ENCODE peak calls at places on chromosome 19, in four cellular contexts. X is aorta, O is caudate nucleus, P is tibial nerve. B is an unnamed sample.

GRCh38 chr19:44819246-44819832 is 10.4 kb downstream of the BCAM start:
- DNase-seq in X (no peak), O (no peak), P (no peak), B (no peak)

GRCh38 chr19:18013621-18014111 is 5.7 kb downstream of the ARRDC2 start:
- DNase-seq in X (no peak), O (no peak), P (no peak), B (no peak)

GRCh38 chr19:35533822-35534521 is 716 bp downstream of the GAPDHS start:
- DNase-seq in X (peak; percentile 67), O (no peak), P (no peak), B (no peak)

GRCh38 chr19:31478241-31478640 is 129.0 kb upstream of the TSHZ3 start:
- DNase-seq in X (no peak), O (no peak), P (no peak), B (no peak)

GRCh38 chr19:55206664-55207500 is 2.4 kb downstream of the PTPRH start:
- DNase-seq in X (peak; percentile 84), O (peak; percentile 26), P (peak; percentile 30), B (peak; percentile 34)

GRCh38 chr19:46155237-46155636 is 7.2 kb downstream of the IGFL2 start:
- DNase-seq in X (no peak), O (no peak), P (no peak), B (no peak)

GRCh38 chr19:50673118-50673517 is 23.9 kb downstream of the C19orf81 start:
- DNase-seq in X (no peak), O (no peak), P (no peak), B (no peak)

GRCh38 chr19:43780706-43781525 is at the start of gene KCNN4:
- DNase-seq in X (peak; percentile 55), O (no peak), P (no peak), B (no peak)

GRCh38 chr19:2315818-2316353 is 7.9 kb upstream of the LINGO3 start:
- DNase-seq in X (peak; percentile 89), O (peak; percentile 53), P (peak; percentile 33), B (peak; percentile 23)

GRCh38 chr19:34320277-34320676 is 44.7 kb upstream of the GPI start:
- DNase-seq in X (peak; percentile 55), O (no peak), P (no peak), B (peak; percentile 15)

GRCh38 chr19:55477905-55478304 is 1.5 kb downstream of the ZNF628 start:
- DNase-seq in X (no peak), O (no peak), P (no peak), B (no peak)

GRCh38 chr19:2039959-2040646 is 10.9 kb downstream of the MKNK2 start:
- DNase-seq in X (peak; percentile 50), O (no peak), P (no peak), B (peak; percentile 73)

GRCh38 chr19:14361824-14362223 is 19.4 kb upstream of the ADGRE5 start:
- DNase-seq in X (no peak), O (no peak), P (no peak), B (no peak)

GRCh38 chr19:11496391-11497163 is 9.1 kb downstream of the ZNF653 start:
- DNase-seq in X (peak; percentile 82), O (no peak), P (peak; percentile 31), B (peak; percentile 10)

GRCh38 chr19:44666852-44667251 is 4.4 kb upstream of the CEACAM19 start:
- DNase-seq in X (no peak), O (no peak), P (no peak), B (no peak)

GRCh38 chr19:49064029-49064629 is 489 bp downstream of the NTF4 start:
- DNase-seq in X (no peak), O (no peak), P (no peak), B (no peak)

GRCh38 chr19:48433337-48433736 is 12.4 kb upstream of the GRWD1 start:
- DNase-seq in X (no peak), O (no peak), P (no peak), B (no peak)

GRCh38 chr19:16814526-16815100 is 14.6 kb upstream of the SIN3B start:
- DNase-seq in X (no peak), O (no peak), P (no peak), B (no peak)
- H3K27ac ChIP-seq in X (no peak overlapping the region), O (no peak overlapping the region), P (no peak overlapping the region), B (no peak overlapping the region)

DNA sequence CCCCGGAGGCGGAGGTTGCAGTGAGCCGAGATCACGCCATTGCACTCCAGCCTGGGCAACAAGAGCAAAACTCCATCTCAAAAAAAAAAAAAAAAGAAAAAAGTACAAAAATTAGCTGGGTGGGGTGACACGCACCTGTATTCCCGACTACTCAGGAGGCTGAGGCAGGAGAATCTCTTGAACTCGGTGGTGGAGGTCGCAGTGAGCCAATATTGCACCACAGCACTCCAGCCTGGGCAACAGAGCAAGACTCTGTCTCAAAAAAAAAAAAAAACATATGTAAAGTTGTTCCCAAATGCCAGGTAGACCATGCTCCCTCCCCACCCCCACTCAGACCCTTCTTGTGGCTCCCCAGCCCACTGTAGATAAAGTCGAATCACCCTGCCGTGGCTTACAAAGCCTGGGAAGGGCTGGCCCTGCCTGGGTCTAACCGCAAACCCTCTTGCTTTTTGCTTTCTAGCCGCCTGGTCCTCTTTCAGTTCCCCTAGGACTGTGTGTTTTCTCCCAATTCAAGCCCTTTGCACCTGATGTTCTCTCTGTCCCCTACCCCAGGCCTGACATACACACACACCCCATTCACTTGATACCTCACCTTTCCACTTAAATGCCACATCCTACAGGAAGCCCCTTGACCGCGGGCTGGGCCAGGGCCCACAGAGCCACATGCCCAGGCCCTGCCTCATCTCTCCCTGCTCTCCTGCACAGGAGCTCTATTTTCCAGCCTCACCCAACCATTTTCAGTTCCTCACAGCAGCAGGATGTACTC is 34.4 kb downstream of the MAP4K1 start:
- DNase-seq in X (no peak), O (no peak), P (no peak), B (no peak)
- H3K27ac ChIP-seq in X (no peak overlapping the region), O (no peak overlapping the region), P (no peak overlapping the region), B (no peak overlapping the region)

GRCh38 chr19:575527-576506 is 3.4 kb downstream of the BSG start:
- DNase-seq in X (no peak), O (no peak), P (no peak), B (no peak)

GRCh38 chr19:572140-572890 is at the start of gene BSG:
- DNase-seq in X (peak; percentile 99), O (peak; percentile 94), P (peak; percentile 97), B (peak; percentile 94)

GRCh38 chr19:572891-573825 is 762 bp downstream of the BSG start:
- DNase-seq in X (peak; percentile 77), O (no peak), P (no peak), B (peak; percentile 35)

GRCh38 chr19:576768-577438 is 4.5 kb downstream of the BSG start:
- DNase-seq in X (no peak), O (no peak), P (no peak), B (no peak)

GRCh38 chr19:574658-575526 is 2.5 kb downstream of the BSG start:
- DNase-seq in X (no peak), O (no peak), P (no peak), B (no peak)
- H3K27ac ChIP-seq in X (no peak overlapping the region), O (peak overlapping the region; percentile 68), P (peak overlapping the region; percentile 46), B (peak overlapping the region; percentile 0)

GRCh38 chr19:6263306-6264076 is 16.3 kb downstream of the MLLT1 start:
- DNase-seq in X (no peak), O (no peak), P (no peak), B (no peak)
- H3K27ac ChIP-seq in X (no peak overlapping the region), O (no peak overlapping the region), P (peak overlapping the region; percentile 49), B (no peak overlapping the region)

DNA sequence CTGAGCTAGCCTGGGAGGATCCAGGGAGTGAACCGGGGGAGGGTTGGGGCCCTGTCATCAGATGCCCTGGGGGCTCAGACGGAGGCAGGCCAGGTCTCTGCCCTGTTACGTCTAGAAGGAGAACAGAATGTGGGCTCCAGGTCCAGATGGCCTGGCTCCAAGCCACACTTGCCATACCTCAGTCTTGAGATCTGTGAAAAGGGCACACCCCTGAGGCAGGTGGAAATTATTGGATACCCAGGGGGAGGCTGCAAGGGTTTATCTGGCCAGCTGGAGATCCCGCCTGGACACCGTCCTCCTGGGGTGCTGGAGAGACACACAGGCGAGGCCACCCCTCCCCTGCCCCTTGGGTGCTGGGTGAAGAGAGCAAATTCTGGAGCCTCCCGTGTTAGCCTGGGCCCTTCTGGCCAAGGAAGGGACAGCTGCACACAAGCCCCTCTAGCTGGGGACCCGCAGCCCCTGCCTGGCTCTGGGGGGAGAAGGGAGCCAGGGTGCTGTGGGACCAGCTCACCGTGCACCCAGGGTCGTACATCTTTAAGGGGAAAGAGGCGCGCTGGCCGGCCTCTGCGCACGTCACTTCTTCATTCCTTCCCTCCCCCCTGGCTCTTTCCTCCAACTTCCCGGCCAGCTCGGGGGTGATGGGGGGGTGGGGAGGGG is 808 bp upstream of the NFIC start:
- DNase-seq in X (peak; percentile 81), O (no peak), P (no peak), B (peak; percentile 54)
- H3K27ac ChIP-seq in X (peak overlapping the region; percentile 51), O (peak overlapping the region; percentile 82), P (peak overlapping the region; percentile 100), B (peak overlapping the region; percentile 93)

DNA sequence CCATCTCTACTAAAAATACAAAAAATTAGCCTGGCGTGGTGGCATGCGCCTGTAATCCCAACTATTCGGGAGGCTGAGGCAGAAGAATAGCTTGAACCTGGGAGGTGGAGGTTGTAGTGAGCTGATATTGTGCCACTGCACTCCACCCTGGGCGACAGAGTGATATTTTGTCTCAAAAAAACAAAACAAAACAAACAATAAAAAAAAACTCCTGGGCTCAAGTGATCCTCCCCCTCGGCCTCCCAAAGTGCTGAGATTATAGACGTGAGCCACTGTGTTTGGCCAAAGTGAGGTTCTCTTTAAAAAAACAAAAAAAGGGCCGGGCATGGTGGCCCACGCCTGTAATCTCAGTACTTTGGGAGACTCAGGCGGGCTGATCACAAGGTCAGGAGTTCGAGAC is 3.8 kb upstream of the JUNB start:
- DNase-seq in X (no peak), O (no peak), P (no peak), B (no peak)
- H3K27ac ChIP-seq in X (no peak overlapping the region), O (peak overlapping the region; percentile 98), P (peak overlapping the region; percentile 100), B (peak overlapping the region; percentile 82)

DNA sequence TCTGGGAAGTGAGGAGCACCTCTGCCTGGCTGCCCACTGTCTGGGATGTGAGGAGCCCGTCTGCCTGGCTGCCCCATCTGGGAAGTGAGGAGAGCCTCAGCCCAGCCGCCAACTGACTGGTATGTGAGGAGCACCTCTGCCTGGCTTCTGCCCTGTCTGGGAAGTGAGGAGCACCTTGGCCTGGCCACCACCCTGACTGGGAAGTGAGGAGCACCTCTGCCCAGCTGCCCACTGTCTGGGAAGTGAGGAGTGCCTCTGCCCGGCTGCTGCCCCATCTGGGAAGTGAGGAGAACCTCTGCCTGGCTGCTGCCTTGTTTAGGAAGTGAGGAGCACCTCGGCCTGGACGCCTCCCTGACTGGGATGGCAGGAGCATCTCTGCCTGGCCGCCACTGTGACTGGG is 64.8 kb downstream of the ZNF708 start:
- DNase-seq in X (no peak), O (no peak), P (no peak), B (no peak)
- H3K27ac ChIP-seq in X (no peak overlapping the region), O (no peak overlapping the region), P (no peak overlapping the region), B (no peak overlapping the region)

GRCh38 chr19:15652559-15653278 is 12.0 kb downstream of the CYP4F3 start:
- DNase-seq in X (no peak), O (no peak), P (no peak), B (no peak)
- H3K27ac ChIP-seq in X (no peak overlapping the region), O (no peak overlapping the region), P (no peak overlapping the region), B (no peak overlapping the region)

DNA sequence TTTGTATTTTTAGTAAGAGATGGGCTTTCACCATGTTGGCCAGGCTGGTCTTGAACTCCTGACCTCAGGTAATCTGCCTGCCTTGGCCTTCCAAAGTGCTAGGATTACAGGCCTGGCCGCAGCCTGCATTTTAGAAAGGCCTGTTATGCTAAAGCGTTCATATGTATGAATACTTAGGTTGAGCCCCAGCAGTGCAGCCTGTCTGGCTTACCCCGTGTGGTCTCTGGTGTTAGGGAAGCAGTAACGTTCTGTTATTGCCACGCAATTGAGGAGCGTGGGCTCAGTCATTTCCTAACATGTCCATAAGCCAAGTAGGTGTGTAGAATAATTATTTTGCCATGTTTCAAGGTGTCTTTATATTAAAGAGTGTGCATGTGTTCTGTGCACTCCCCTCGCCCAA is 14.3 kb downstream of the HNRNPM start:
- DNase-seq in X (no peak), O (no peak), P (no peak), B (no peak)
- H3K27ac ChIP-seq in X (no peak overlapping the region), O (no peak overlapping the region), P (peak overlapping the region; percentile 67), B (no peak overlapping the region)